ENCODE peak calls at places on chromosomes 7 and 10, in eight cellular contexts. W is T-helper 22 cell, H is DMS153, V is B cell, A is DMS79, Q is psoas muscle, R is nephron progenitor cell, O is iPS-NIHi11. X is an unnamed sample.

GRCh38 chr10:13942030-13942429 is 355.3 kb downstream of the PRPF18 start:
- DNase-seq in A (no peak), Q (no peak), H (no peak), V (no peak), W (no peak), R (no peak), O (no peak), X (no peak)

GRCh38 chr7:142301923-142302550 is 44.2 kb upstream of the PRSS58 start:
- DNase-seq in O (peak), W (no peak), Q (no peak), A (no peak), V (no peak), R (no peak), H (no peak), X (no peak)

GRCh38 chr7:140375808-140376730 is 22.3 kb downstream of the SLC37A3 start:
- DNase-seq in W (no peak), A (no peak), O (no peak), R (no peak), Q (no peak), H (no peak), V (no peak), X (peak)

GRCh38 chr10:91198781-91199180 is 21.7 kb upstream of the PCGF5 start:
- DNase-seq in V (peak), H (no peak), Q (no peak), A (no peak), R (no peak), W (no peak), O (no peak), X (peak)

GRCh38 chr10:110822708-110823291 is 48.9 kb upstream of the PDCD4 start:
- DNase-seq in Q (no peak), V (no peak), H (no peak), W (no peak), O (peak), R (no peak), A (peak), X (no peak)

GRCh38 chr10:99888623-99889022 is 106.2 kb downstream of the ABCC2 start:
- DNase-seq in O (no peak), V (no peak), Q (no peak), H (no peak), W (no peak), R (no peak), A (no peak), X (no peak)

GRCh38 chr7:130491841-130492518 is at the start of gene MEST:
- DNase-seq in O (no peak), A (peak), H (no peak), R (peak), W (no peak), Q (no peak), V (peak), X (no peak)

GRCh38 chr7:151763420-151763984 is 113.4 kb downstream of the PRKAG2 start:
- DNase-seq in R (no peak), O (no peak), Q (no peak), W (no peak), A (no peak), V (no peak), H (no peak), X (no peak)

GRCh38 chr7:16774986-16775385 is 21.4 kb downstream of the TSPAN13 start:
- DNase-seq in V (no peak), O (no peak), H (no peak), R (no peak), A (no peak), Q (no peak), W (no peak), X (no peak)

GRCh38 chr10:62705789-62706188 is 98.7 kb upstream of the ADO start:
- DNase-seq in W (no peak), V (no peak), Q (no peak), O (no peak), H (no peak), R (no peak), A (no peak), X (no peak)

GRCh38 chr10:110267246-110267645 is 37.5 kb downstream of the SMNDC1 start:
- DNase-seq in H (no peak), V (no peak), Q (no peak), O (no peak), A (no peak), R (no peak), W (no peak), X (no peak)

GRCh38 chr7:118300177-118300576 is 75.7 kb downstream of the ANKRD7 start:
- DNase-seq in O (no peak), W (no peak), R (no peak), V (no peak), H (no peak), Q (no peak), A (no peak), X (no peak)

GRCh38 chr10:22712246-22712958 is 2.0 kb downstream of the PIP4K2A start:
- DNase-seq in W (no peak), Q (no peak), V (no peak), R (no peak), H (no peak), A (no peak), O (no peak), X (no peak)

GRCh38 chr7:90688826-90689225 is 92.7 kb downstream of the CDK14 start:
- DNase-seq in V (no peak), Q (no peak), R (no peak), O (peak), H (no peak), W (no peak), A (no peak), X (no peak)

GRCh38 chr7:121126801-121127534 is 138.5 kb downstream of the CPED1 start:
- DNase-seq in W (no peak), O (no peak), V (peak), H (peak), A (no peak), Q (no peak), R (no peak), X (no peak)

GRCh38 chr7:92836489-92837213 is at the start of gene CDK6:
- DNase-seq in W (peak), R (peak), V (peak), A (no peak), H (no peak), O (peak), Q (peak), X (peak)

GRCh38 chr7:145092766-145093165 is 256.9 kb upstream of the TPK1 start:
- DNase-seq in H (no peak), V (no peak), R (no peak), O (no peak), A (no peak), Q (no peak), W (no peak), X (no peak)

GRCh38 chr7:107922891-107923290 is 31.9 kb downstream of the DLD start:
- DNase-seq in H (no peak), A (no peak), R (no peak), Q (no peak), W (no peak), O (no peak), V (no peak), X (no peak)

GRCh38 chr10:46306550-46307184 is 19.9 kb downstream of the ANTXRL start:
- DNase-seq in A (no peak), Q (no peak), R (no peak), W (no peak), O (no peak), V (no peak), H (no peak), X (no peak)

X was measured in activated CD8-positive, alpha-beta memory T cell treated with anti-CD3 and anti-CD28 coated beads, Interleukin-2, amount 10 ng/mL, durations not matched to agents 7 days and 5 days.